ENCODE peak calls at places on chromosomes 16 and 17, in seven cellular contexts. O is psoas muscle, T is ovary, M is Caco-2, S is pancreas, P is cardiac muscle cell, N is lung. X is an unnamed sample.
A peak's percentile ranks its signal among the peaks of the same experiment; 100 is the strongest.

GRCh38 chr16:87847785-87848675 is 21.3 kb downstream of the SLC7A5 start:
- DNase-seq in P (no peak), O (no peak), N (no peak), T (no peak), M (no peak), S (peak; percentile 64), X (no peak)

GRCh38 chr17:44188757-44189403 is 2.1 kb downstream of the TMUB2 start:
- DNase-seq in S (peak; percentile 53), O (no peak), N (no peak), P (no peak), M (no peak), T (no peak), X (no peak)

GRCh38 chr16:50808929-50809538 is 67.1 kb downstream of the CYLD start:
- DNase-seq in M (no peak), P (no peak), O (no peak), T (no peak), N (peak; percentile 13), S (no peak), X (no peak)

GRCh38 chr17:77354420-77354720 is 213.6 kb downstream of the SEC14L1 start:
- DNase-seq in S (no peak), T (no peak), P (no peak), O (no peak), N (no peak), M (no peak), X (no peak)

GRCh38 chr17:76993636-76994035 is 125.4 kb downstream of the MGAT5B start:
- DNase-seq in N (no peak), P (no peak), S (no peak), T (no peak), M (no peak), O (no peak), X (no peak)

GRCh38 chr16:11319529-11320146 is 25.6 kb upstream of the RMI2 start:
- DNase-seq in T (no peak), O (no peak), P (no peak), N (no peak), M (no peak), S (peak; percentile 43), X (no peak)

GRCh38 chr16:69309316-69309715 is 1.8 kb upstream of the VPS4A start:
- DNase-seq in M (peak; percentile 29), O (no peak), T (no peak), S (no peak), P (no peak), N (no peak), X (no peak)

GRCh38 chr16:75322706-75323105 is 71.3 kb upstream of the BCAR1 start:
- DNase-seq in M (no peak), O (no peak), T (no peak), S (no peak), N (no peak), P (no peak), X (no peak)

GRCh38 chr17:42760652-42761581 is at the start of gene RAMP2:
- DNase-seq in P (peak; percentile 71), S (no peak), T (peak; percentile 42), M (peak; percentile 49), O (peak; percentile 52), N (no peak), X (peak; percentile 55)

GRCh38 chr16:730666-731509 is 4.0 kb downstream of the HAGHL start:
- DNase-seq in S (no peak), N (no peak), T (no peak), O (no peak), M (no peak), P (no peak), X (no peak)

GRCh38 chr17:56810846-56811775 is 22.6 kb downstream of the C17orf67 start:
- DNase-seq in P (no peak), M (no peak), O (no peak), S (no peak), T (no peak), N (no peak), X (no peak)

GRCh38 chr17:68539536-68540469 is 27.6 kb downstream of the PRKAR1A start:
- DNase-seq in T (peak; percentile 31), P (peak; percentile 24), M (no peak), S (no peak), N (peak; percentile 74), O (no peak), X (no peak)

GRCh38 chr17:36939059-36939943 is 2.0 kb downstream of the LHX1 start:
- DNase-seq in O (no peak), T (no peak), P (no peak), M (no peak), S (no peak), N (no peak), X (peak; percentile 43)

GRCh38 chr17:49928126-49928800 is 40.7 kb upstream of the DLX4 start:
- DNase-seq in T (no peak), N (no peak), O (no peak), P (no peak), S (no peak), M (no peak), X (no peak)

GRCh38 chr16:8818499-8819270 is 21.0 kb downstream of the PMM2 start:
- DNase-seq in S (no peak), O (no peak), P (no peak), M (no peak), T (no peak), N (no peak), X (no peak)

GRCh38 chr17:15108992-15109391 is 156.1 kb downstream of the PMP22 start:
- DNase-seq in O (no peak), T (no peak), M (no peak), S (no peak), P (no peak), N (no peak), X (no peak)

GRCh38 chr17:73690581-73691135 is 46.4 kb upstream of the SDK2 start:
- DNase-seq in O (no peak), P (no peak), T (no peak), N (peak; percentile 17), S (no peak), M (no peak), X (no peak)

GRCh38 chr17:78883090-78883532 is 19.9 kb downstream of the CEP295NL start:
- DNase-seq in T (peak; percentile 62), M (no peak), P (no peak), S (no peak), O (peak; percentile 84), N (peak; percentile 81), X (no peak)

GRCh38 chr16:85800321-85800669 is 800 bp downstream of the COX4I1 start:
- DNase-seq in M (no peak), P (peak; percentile 15), T (no peak), N (no peak), S (no peak), O (no peak), X (no peak)

GRCh38 chr16:3045758-3046505 is 429 bp upstream of the MMP25 start:
- DNase-seq in P (peak; percentile 40), T (no peak), O (no peak), N (no peak), S (no peak), M (no peak), X (peak; percentile 47)

GRCh38 chr17:45149037-45149668 is 878 bp downstream of the HEXIM1 start:
- DNase-seq in N (peak; percentile 84), O (peak; percentile 89), T (peak; percentile 89), S (peak; percentile 87), M (peak; percentile 94), P (peak; percentile 91), X (peak; percentile 90)

GRCh38 chr17:30021708-30022317 is 80.4 kb downstream of the EFCAB5 start:
- DNase-seq in N (no peak), S (no peak), P (peak; percentile 67), O (no peak), T (no peak), M (no peak), X (peak; percentile 59)

GRCh38 chr16:61998460-61998859 is 37.8 kb downstream of the CDH8 start:
- DNase-seq in T (no peak), M (no peak), P (no peak), N (no peak), O (no peak), S (no peak), X (no peak)
- H3K4me1 ChIP-seq in T (no peaks in the 10 kb centered on the region), M (no peaks in the 10 kb centered on the region), P (no peaks in the 10 kb centered on the region), N (no peaks in the 10 kb centered on the region), O (no peaks in the 10 kb centered on the region), S (no peaks in the 10 kb centered on the region), X (no peaks in the 10 kb centered on the region)

DNA sequence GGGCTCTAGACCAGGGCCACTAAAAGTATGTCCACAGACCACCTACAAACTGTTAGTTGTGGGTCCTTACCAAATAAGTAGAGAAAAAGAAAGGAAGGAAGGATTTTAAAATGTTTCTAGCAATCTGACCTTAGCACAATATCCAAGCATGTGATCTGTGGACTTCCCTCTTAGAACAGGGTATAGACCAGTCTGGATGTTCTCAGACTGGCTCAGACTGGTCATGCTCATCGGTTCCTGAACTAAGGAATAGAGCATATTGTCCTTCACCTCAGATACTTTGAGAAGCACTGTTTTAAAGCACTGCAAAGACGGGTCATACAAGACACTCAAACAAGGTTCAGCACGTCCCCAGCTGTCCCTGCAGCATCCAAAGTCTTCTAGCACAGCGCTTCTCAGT is 25.8 kb downstream of the CUEDC1 start:
- DNase-seq in S (no peak), O (no peak), T (no peak), M (no peak), P (no peak), N (no peak), X (no peak)
- H3K4me1 ChIP-seq in S (peaks cover 13% of the 10 kb centered on the region), O (peaks cover 86% of the 10 kb centered on the region), T (no peaks in the 10 kb centered on the region), M (peaks cover 5% of the 10 kb centered on the region), P (peaks cover 5% of the 10 kb centered on the region), N (peaks cover 20% of the 10 kb centered on the region), X (peaks cover 5% of the 10 kb centered on the region)

GRCh38 chr17:416293-417206 is 63.9 kb upstream of the RPH3AL start:
- DNase-seq in O (no peak), M (no peak), S (no peak), T (no peak), P (no peak), N (no peak), X (no peak)

GRCh38 chr17:419073-419735 is 66.6 kb upstream of the RPH3AL start:
- DNase-seq in S (no peak), M (peak; percentile 51), P (no peak), N (no peak), T (no peak), O (no peak), X (no peak)

GRCh38 chr17:420479-421175 is 68.0 kb upstream of the RPH3AL start:
- DNase-seq in T (no peak), P (no peak), M (no peak), O (no peak), N (no peak), S (no peak), X (no peak)

GRCh38 chr17:417691-418420 is 65.2 kb upstream of the RPH3AL start:
- DNase-seq in S (no peak), M (no peak), T (no peak), N (no peak), P (no peak), O (no peak), X (no peak)

GRCh38 chr17:418421-418751 is 65.8 kb upstream of the RPH3AL start:
- DNase-seq in N (no peak), M (no peak), T (no peak), O (no peak), S (no peak), P (no peak), X (no peak)
- H3K4me1 ChIP-seq in N (no peaks in the 10 kb centered on the region), M (peaks cover 18% of the 10 kb centered on the region), T (no peaks in the 10 kb centered on the region), O (no peaks in the 10 kb centered on the region), S (no peaks in the 10 kb centered on the region), P (no peaks in the 10 kb centered on the region), X (no peaks in the 10 kb centered on the region)

DNA sequence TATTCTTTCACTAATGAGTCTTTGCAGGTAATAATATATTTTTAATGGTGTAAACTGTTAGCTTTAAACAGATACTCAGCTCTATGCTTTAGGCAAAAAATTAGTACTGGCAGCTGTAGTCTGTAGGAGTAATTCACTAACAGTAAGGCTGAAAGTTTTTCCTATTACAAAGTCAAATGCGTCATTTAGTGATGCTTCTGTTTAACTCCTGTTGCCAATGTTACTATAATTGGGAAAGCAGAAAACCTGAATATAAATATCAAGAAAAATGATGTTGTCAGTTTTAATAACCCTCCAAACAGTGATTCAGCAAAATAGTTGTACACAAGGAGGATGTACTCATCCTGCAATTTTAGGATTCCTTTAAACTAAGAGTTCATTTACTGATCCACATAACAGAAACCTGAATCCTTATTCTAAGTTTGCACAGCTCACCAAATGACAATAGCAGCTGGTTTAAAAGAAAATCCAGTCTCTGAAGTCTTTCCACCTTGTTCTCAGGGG is 4.3 kb downstream of the CDR2 start:
- DNase-seq in P (no peak), O (no peak), T (no peak), M (no peak), S (no peak), N (no peak), X (no peak)
- H3K4me1 ChIP-seq in P (no peaks in the 10 kb centered on the region), O (peaks cover 14% of the 10 kb centered on the region), T (peaks cover 2% of the 10 kb centered on the region), M (peaks cover 62% of the 10 kb centered on the region), S (peaks cover 23% of the 10 kb centered on the region), N (peaks cover 5% of the 10 kb centered on the region), X (peaks cover 26% of the 10 kb centered on the region)